ENCODE peak calls at places on chromosomes 5 and 9, in four cellular contexts. One of them, this sample, is unnamed.

GRCh38 chr5:149860801-149861322 is 83.7 kb downstream of the PDE6A start:
- DNase-seq in K562: no peak
- DNase-seq in GM12891: peak; percentile 19
- DNase-seq in GM12878: peak; percentile 33
- DNase-seq in this sample: no peak

GRCh38 chr5:164336276-164336675 is 830.9 kb downstream of the MAT2B start:
- DNase-seq in GM12878: no peak
- DNase-seq in K562: no peak
- DNase-seq in GM12891: no peak
- DNase-seq in this sample: no peak

GRCh38 chr5:137075163-137075970 is 423.8 kb downstream of the SPOCK1 start:
- DNase-seq in GM12891: peak; percentile 41
- DNase-seq in K562: peak; percentile 82
- DNase-seq in GM12878: no peak
- DNase-seq in this sample: no peak

GRCh38 chr5:148374693-148375360 is 8.9 kb upstream of the FBXO38 start:
- DNase-seq in GM12891: no peak
- DNase-seq in GM12878: no peak
- DNase-seq in K562: peak; percentile 43
- DNase-seq in this sample: peak; percentile 77

GRCh38 chr9:137272241-137273094 is 5.1 kb upstream of the TOR4A start:
- DNase-seq in GM12891: no peak
- DNase-seq in K562: no peak
- DNase-seq in GM12878: no peak
- DNase-seq in this sample: no peak

GRCh38 chr5:15664961-15665360 is 165.0 kb downstream of the FBXL7 start:
- DNase-seq in GM12891: no peak
- DNase-seq in K562: no peak
- DNase-seq in GM12878: no peak
- DNase-seq in this sample: no peak

GRCh38 chr9:15642369-15642962 is 89.6 kb downstream of the CCDC171 start:
- DNase-seq in K562: no peak
- DNase-seq in GM12891: no peak
- DNase-seq in GM12878: no peak
- DNase-seq in this sample: no peak

GRCh38 chr5:1055896-1056610 is 47.5 kb downstream of the NKD2 start:
- DNase-seq in GM12891: no peak
- DNase-seq in GM12878: no peak
- DNase-seq in K562: no peak
- DNase-seq in this sample: no peak

GRCh38 chr5:41270423-41271251 is 57.3 kb upstream of the C6 start:
- DNase-seq in GM12891: no peak
- DNase-seq in K562: no peak
- DNase-seq in GM12878: no peak
- DNase-seq in this sample: no peak

GRCh38 chr9:131395027-131395744 is 1.3 kb downstream of the PRRC2B start:
- DNase-seq in GM12878: peak; percentile 26
- DNase-seq in K562: peak; percentile 30
- DNase-seq in GM12891: peak; percentile 53
- DNase-seq in this sample: peak; percentile 79

GRCh38 chr5:2686296-2686695 is 65.2 kb downstream of the IRX2 start:
- DNase-seq in GM12891: no peak
- DNase-seq in K562: no peak
- DNase-seq in GM12878: no peak
- DNase-seq in this sample: no peak

GRCh38 chr5:123914333-123914732 is 402.4 kb downstream of the CSNK1G3 start:
- DNase-seq in GM12878: no peak
- DNase-seq in GM12891: no peak
- DNase-seq in K562: no peak
- DNase-seq in this sample: no peak

GRCh38 chr5:43553381-43553780 is 3.5 kb downstream of the PAIP1 start:
- DNase-seq in GM12878: no peak
- DNase-seq in K562: no peak
- DNase-seq in GM12891: no peak
- DNase-seq in this sample: no peak

GRCh38 chr5:104189031-104189430 is 626.4 kb upstream of the NUDT12 start:
- DNase-seq in GM12891: no peak
- DNase-seq in GM12878: no peak
- DNase-seq in K562: no peak
- DNase-seq in this sample: no peak

GRCh38 chr5:172809774-172810173 is 24.3 kb upstream of the ERGIC1 start:
- DNase-seq in K562: no peak
- DNase-seq in GM12878: no peak
- DNase-seq in GM12891: no peak
- DNase-seq in this sample: no peak

GRCh38 chr5:33343661-33344327 is 97.0 kb upstream of the TARS1 start:
- DNase-seq in GM12878: no peak
- DNase-seq in K562: no peak
- DNase-seq in GM12891: no peak
- DNase-seq in this sample: no peak

GRCh38 chr5:32600057-32600622 is 14.8 kb downstream of the SUB1 start:
- DNase-seq in GM12878: no peak
- DNase-seq in K562: no peak
- DNase-seq in GM12891: no peak
- DNase-seq in this sample: no peak

GRCh38 chr5:93062548-93062947 is 518.5 kb downstream of the NR2F1-AS1 start:
- DNase-seq in GM12891: no peak
- DNase-seq in GM12878: no peak
- DNase-seq in K562: no peak
- DNase-seq in this sample: no peak

GRCh38 chr5:52864884-52865283 is 77.2 kb downstream of the ITGA1 start:
- DNase-seq in GM12891: no peak
- DNase-seq in K562: no peak
- DNase-seq in GM12878: no peak
- DNase-seq in this sample: no peak

GRCh38 chr5:158387499-158387898 is 528.6 kb upstream of the CLINT1 start:
- DNase-seq in K562: no peak
- DNase-seq in GM12878: no peak
- DNase-seq in GM12891: no peak
- DNase-seq in this sample: no peak

GRCh38 chr5:87020099-87020934 is 247.4 kb upstream of the RASA1 start:
- DNase-seq in GM12878: peak; percentile 47
- DNase-seq in K562: no peak
- DNase-seq in GM12891: peak; percentile 24
- DNase-seq in this sample: peak; percentile 29

GRCh38 chr5:163504091-163504931 is 1.1 kb upstream of the MAT2B start:
- DNase-seq in GM12891: no peak
- DNase-seq in GM12878: no peak
- DNase-seq in K562: peak; percentile 37
- DNase-seq in this sample: peak; percentile 27

GRCh38 chr5:93601433-93602175 is 18.6 kb downstream of the NR2F1 start:
- DNase-seq in K562: no peak
- DNase-seq in GM12878: no peak
- DNase-seq in GM12891: no peak
- DNase-seq in this sample: no peak

GRCh38 chr5:122258241-122258640 is 53.8 kb upstream of the SNCAIP start:
- DNase-seq in GM12878: no peak
- DNase-seq in GM12891: no peak
- DNase-seq in K562: no peak
- DNase-seq in this sample: no peak

GRCh38 chr5:75405296-75405695 is 68.3 kb downstream of the HMGCR start:
- DNase-seq in GM12878: no peak
- DNase-seq in GM12891: no peak
- DNase-seq in K562: no peak
- DNase-seq in this sample: no peak

GRCh38 chr9:124776613-124776951 is 351 bp upstream of the OLFML2A start:
- DNase-seq in K562: no peak
- DNase-seq in GM12878: no peak
- DNase-seq in GM12891: no peak
- DNase-seq in this sample: no peak

GRCh38 chr9:124774131-124774978 is 2.6 kb upstream of the OLFML2A start:
- DNase-seq in GM12891: peak; percentile 70
- DNase-seq in K562: peak; percentile 78
- DNase-seq in GM12878: peak; percentile 50
- DNase-seq in this sample: no peak

GRCh38 chr9:124778575-124779367 is 1.8 kb downstream of the OLFML2A start:
- DNase-seq in K562: no peak
- DNase-seq in GM12878: no peak
- DNase-seq in GM12891: no peak
- DNase-seq in this sample: no peak

GRCh38 chr9:124779368-124780059 is 2.6 kb downstream of the OLFML2A start:
- DNase-seq in K562: no peak
- DNase-seq in GM12891: no peak
- DNase-seq in GM12878: no peak
- DNase-seq in this sample: no peak

GRCh38 chr9:124776952-124777645 is at the start of gene OLFML2A:
- DNase-seq in K562: peak; percentile 37
- DNase-seq in GM12878: no peak
- DNase-seq in GM12891: peak; percentile 49
- DNase-seq in this sample: no peak
- TF ChIP-seq SPI1 in K562: no peak
- TF ChIP-seq SPI1 in GM12878: no peak
- TF ChIP-seq SPI1 in GM12891: no peak
- TF ChIP-seq SPI1 in this sample: no peak

DNA sequence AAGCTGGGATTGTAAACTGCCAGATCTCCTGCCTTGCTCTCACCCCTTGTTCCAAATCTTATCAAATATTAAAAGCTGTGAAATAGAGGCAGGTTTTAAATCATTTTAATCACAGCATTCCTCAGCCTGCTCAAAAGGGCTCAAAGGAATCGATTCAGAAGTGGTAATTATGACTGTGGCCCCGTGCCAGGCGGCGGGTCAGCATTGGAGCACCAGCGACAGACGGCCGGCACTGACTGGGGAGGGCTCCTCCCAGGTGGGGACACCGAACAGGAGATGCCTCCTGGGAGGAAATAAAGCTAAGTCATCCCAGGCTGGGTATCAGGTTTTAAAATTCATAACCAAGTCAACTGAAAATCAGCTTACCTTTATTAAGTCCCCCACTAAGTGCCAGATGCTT is 66.7 kb downstream of the KCNIP1 start:
- DNase-seq in K562: no peak
- DNase-seq in GM12891: no peak
- DNase-seq in GM12878: no peak
- DNase-seq in this sample: no peak
- TF ChIP-seq SPI1 in K562: no peak
- TF ChIP-seq SPI1 in GM12891: no peak
- TF ChIP-seq SPI1 in GM12878: no peak
- TF ChIP-seq SPI1 in this sample: no peak

DNA sequence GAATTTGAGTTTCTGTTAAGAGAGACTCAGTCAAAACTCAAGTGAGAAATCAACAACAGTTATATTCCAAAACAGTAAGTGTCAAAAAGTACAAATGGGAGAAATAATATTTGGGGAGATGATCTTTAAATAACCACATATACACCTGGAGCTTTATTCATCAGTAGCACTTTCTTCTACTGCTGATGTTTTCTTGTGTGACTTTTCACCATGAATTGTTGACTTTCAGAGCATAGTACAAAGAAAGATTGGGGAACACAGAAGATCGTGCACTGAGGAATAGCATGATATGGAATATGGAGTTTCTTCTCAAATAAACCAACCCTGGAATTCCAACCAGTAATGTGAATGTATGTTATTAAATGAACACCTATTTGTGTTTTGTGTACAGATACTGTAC is 130.7 kb downstream of the MLLT3 start:
- DNase-seq in GM12891: no peak
- DNase-seq in GM12878: no peak
- DNase-seq in K562: no peak
- DNase-seq in this sample: no peak
- TF ChIP-seq SPI1 in GM12891: no peak
- TF ChIP-seq SPI1 in GM12878: no peak
- TF ChIP-seq SPI1 in K562: no peak
- TF ChIP-seq SPI1 in this sample: no peak

DNA sequence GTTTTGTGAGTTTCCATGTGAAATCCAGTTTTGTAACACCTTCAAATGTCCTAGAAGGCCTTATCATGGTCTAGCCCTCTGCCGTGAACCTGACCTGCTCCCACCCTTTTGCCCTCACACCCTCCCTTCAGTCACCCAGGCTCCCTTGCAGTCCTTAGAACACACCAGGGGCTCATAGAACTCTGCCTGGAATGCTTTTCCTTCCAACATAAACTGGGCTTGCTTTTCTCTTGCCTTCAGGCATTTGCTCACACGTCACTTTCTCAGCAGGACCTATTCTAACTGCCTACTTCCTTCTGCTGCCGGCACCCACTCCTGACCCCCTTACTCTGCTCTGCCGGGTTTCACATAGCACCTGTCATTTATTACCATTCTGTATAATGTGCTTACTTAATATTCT is 111.9 kb downstream of the PDE8B start:
- DNase-seq in K562: no peak
- DNase-seq in GM12891: no peak
- DNase-seq in GM12878: no peak
- DNase-seq in this sample: no peak
- TF ChIP-seq SPI1 in K562: no peak
- TF ChIP-seq SPI1 in GM12891: no peak
- TF ChIP-seq SPI1 in GM12878: no peak
- TF ChIP-seq SPI1 in this sample: no peak

DNA sequence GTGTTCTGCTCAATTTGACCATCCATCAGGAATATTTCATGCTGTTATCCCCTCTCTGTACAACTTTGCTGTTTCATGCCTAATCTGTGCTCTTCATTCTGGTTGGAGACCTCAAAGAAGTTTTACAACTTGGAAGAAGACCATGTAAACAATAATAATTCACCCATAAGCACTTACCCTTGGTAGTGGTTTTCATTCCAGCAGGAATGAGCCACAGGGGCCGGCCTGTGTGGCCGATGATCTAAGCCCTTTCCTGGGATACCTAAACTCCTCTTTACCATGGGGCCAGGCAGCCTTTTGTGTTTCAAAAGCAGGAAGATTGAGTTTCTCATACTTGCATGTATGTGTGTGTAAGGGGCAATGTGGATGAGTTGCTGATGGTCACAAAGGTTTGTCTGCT is 165.0 kb downstream of the FGF1 start:
- DNase-seq in K562: no peak
- DNase-seq in GM12878: no peak
- DNase-seq in GM12891: no peak
- DNase-seq in this sample: no peak
- TF ChIP-seq SPI1 in K562: no peak
- TF ChIP-seq SPI1 in GM12878: no peak
- TF ChIP-seq SPI1 in GM12891: no peak
- TF ChIP-seq SPI1 in this sample: no peak

GRCh38 chr5:81718300-81718699 is 32.6 kb downstream of the SSBP2 start:
- DNase-seq in GM12891: no peak
- DNase-seq in K562: peak; percentile 17
- DNase-seq in GM12878: no peak
- DNase-seq in this sample: no peak

GRCh38 chr5:81717815-81718214 is 33.1 kb downstream of the SSBP2 start:
- DNase-seq in GM12891: no peak
- DNase-seq in GM12878: no peak
- DNase-seq in K562: no peak
- DNase-seq in this sample: no peak

GRCh38 chr5:81719743-81720142 is 31.2 kb downstream of the SSBP2 start:
- DNase-seq in GM12891: no peak
- DNase-seq in GM12878: no peak
- DNase-seq in K562: no peak
- DNase-seq in this sample: no peak

GRCh38 chr5:81721049-81721448 is 29.8 kb downstream of the SSBP2 start:
- DNase-seq in GM12891: no peak
- DNase-seq in K562: no peak
- DNase-seq in GM12878: no peak
- DNase-seq in this sample: no peak

DNA sequence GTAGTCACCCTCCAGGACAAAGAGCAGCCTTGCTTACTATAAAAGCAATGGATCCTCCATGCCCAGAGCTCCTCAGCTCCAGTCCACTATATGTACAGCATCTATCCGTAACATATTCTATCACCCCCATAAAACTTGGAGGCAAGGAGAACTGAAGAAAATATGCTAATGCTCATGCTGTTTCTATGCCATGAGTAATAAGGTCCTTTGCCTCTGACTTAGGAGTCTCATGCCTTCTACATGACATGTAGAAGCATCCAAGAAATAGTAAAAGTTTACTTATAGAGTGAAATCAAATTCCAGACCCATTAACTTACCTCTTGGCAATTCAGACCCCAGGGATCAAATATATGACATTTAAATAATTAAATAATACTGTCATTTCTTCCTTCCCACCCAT is 33.7 kb downstream of the SSBP2 start:
- DNase-seq in K562: no peak
- DNase-seq in GM12878: no peak
- DNase-seq in GM12891: no peak
- DNase-seq in this sample: no peak
- TF ChIP-seq SPI1 in K562: no peak
- TF ChIP-seq SPI1 in GM12878: no peak
- TF ChIP-seq SPI1 in GM12891: no peak
- TF ChIP-seq SPI1 in this sample: no peak

This sample was measured in HL-60.